ENCODE peak calls at places on chromosomes 3 and 15, in ten cellular contexts. H is Peyer's patch, A is breast epithelium, L is testis, O is A549, N is stomach, X is IMR-90, C is heart left ventricle, S is lower leg skin, R is GM12892. J is an unnamed sample.

GRCh38 chr3:107661447-107662108 is 138.8 kb downstream of the BBX start:
- DNase-seq in N (no peak), R (no peak), L (no peak), O (no peak), A (no peak), H (no peak), X (no peak), C (no peak), S (no peak), J (no peak)

GRCh38 chr3:153103406-153103945 is 58.5 kb upstream of the RAP2B start:
- DNase-seq in S (no peak), X (no peak), A (no peak), O (no peak), H (no peak), N (no peak), R (no peak), C (no peak), L (no peak), J (no peak)

GRCh38 chr3:101879623-101880284 is 30.4 kb downstream of the NFKBIZ start:
- DNase-seq in L (no peak), S (no peak), O (no peak), A (no peak), H (no peak), R (no peak), X (no peak), C (no peak), N (no peak), J (no peak)

GRCh38 chr15:57429098-57429497 is 52.8 kb downstream of the CGNL1 start:
- DNase-seq in C (no peak), N (no peak), X (no peak), H (no peak), S (no peak), A (no peak), O (no peak), L (no peak), R (no peak), J (no peak)

GRCh38 chr3:158789592-158789991 is 12.3 kb upstream of the MFSD1 start:
- DNase-seq in X (peak; percentile 81), L (peak; percentile 51), S (no peak), A (no peak), H (no peak), C (no peak), O (no peak), N (no peak), R (no peak), J (peak; percentile 59)

GRCh38 chr15:99582508-99582960 is 16.8 kb downstream of the MEF2A start:
- DNase-seq in R (no peak), S (no peak), C (no peak), A (no peak), L (no peak), N (no peak), H (no peak), X (no peak), O (no peak), J (peak; percentile 27)

GRCh38 chr15:31758126-31758525 is 272.2 kb upstream of the CHRNA7 start:
- DNase-seq in N (peak; percentile 30), O (peak; percentile 37), R (no peak), A (no peak), S (peak; percentile 26), L (peak; percentile 25), H (no peak), C (peak; percentile 39), X (peak; percentile 2), J (peak; percentile 18)

GRCh38 chr15:27725733-27726132 is 373.4 kb downstream of the OCA2 start:
- DNase-seq in C (no peak), R (no peak), O (no peak), L (no peak), S (no peak), A (no peak), H (no peak), X (no peak), N (no peak), J (no peak)

GRCh38 chr3:182716114-182716688 is 77.1 kb upstream of the ATP11B start:
- DNase-seq in O (no peak), X (no peak), R (no peak), H (no peak), N (no peak), C (no peak), L (no peak), S (no peak), A (no peak), J (no peak)

GRCh38 chr15:26767169-26767670 is 5.6 kb downstream of the GABRB3 start:
- DNase-seq in A (no peak), L (no peak), C (no peak), S (no peak), R (no peak), X (no peak), H (no peak), N (no peak), O (peak; percentile 17), J (no peak)

GRCh38 chr3:34017757-34018156 is 219.3 kb downstream of the PDCD6IP start:
- DNase-seq in C (no peak), S (no peak), N (no peak), O (no peak), X (no peak), L (no peak), A (no peak), R (no peak), H (no peak), J (no peak)

GRCh38 chr3:190968616-190969015 is 106.1 kb upstream of the GMNC start:
- DNase-seq in C (no peak), A (no peak), N (no peak), R (no peak), S (no peak), L (no peak), X (no peak), H (no peak), O (no peak), J (no peak)

GRCh38 chr15:65184305-65184943 is 718 bp downstream of the CLPX start:
- DNase-seq in L (peak; percentile 76), H (peak; percentile 82), S (peak; percentile 69), R (no peak), N (peak; percentile 58), C (peak; percentile 56), A (peak; percentile 49), O (peak; percentile 73), X (peak; percentile 57), J (peak; percentile 73)

DNA sequence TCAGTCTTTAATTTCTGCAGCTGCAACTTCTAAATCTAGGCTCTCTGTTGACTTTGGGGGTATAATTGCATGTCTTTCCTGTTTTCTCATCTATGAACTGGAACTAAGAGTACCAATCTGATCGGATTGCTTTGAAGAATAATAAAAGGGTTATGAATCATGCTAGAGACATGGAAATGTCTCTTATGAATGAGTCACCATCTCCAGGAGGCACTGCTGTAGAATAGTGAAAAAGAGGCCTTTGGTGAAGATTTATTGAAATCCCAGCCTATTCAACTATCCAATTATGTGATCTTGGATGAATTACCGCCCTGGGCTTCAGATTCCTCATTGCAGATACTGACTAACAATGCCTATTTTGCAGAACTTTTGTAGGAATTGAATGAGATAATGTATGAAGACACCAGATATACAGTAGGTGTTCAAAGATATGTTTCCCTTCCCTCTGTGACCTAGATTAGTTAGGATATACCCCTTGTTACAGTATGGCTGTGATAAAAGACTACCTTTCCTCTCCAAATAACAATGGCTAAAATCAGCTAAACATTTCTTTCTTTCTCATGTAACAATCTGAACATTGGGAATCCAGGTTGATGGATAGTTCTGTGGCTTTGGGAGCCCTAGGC is 11.5 kb upstream of the CMTM8 start:
- DNase-seq in N (no peak), L (no peak), R (no peak), X (peak; percentile 30), H (no peak), A (no peak), O (peak; percentile 23), S (no peak), C (no peak), J (no peak)
- TF ChIP-seq POLR2A in N (no peak), L (no peak), R (no peak), X (no peak), H (no peak), A (no peak), O (no peak), S (no peak), C (no peak), J (no peak)

GRCh38 chr15:88454867-88455810 is 12.0 kb downstream of the MRPL46 start:
- DNase-seq in S (no peak), A (peak; percentile 25), O (peak; percentile 78), H (peak; percentile 70), X (peak; percentile 69), L (peak; percentile 68), R (no peak), N (peak; percentile 67), C (peak; percentile 44), J (peak; percentile 70)
- TF ChIP-seq POLR2A in S (no peak), A (no peak), O (no peak), H (no peak), X (no peak), L (no peak), R (no peak), N (no peak), C (no peak), J (no peak)

DNA sequence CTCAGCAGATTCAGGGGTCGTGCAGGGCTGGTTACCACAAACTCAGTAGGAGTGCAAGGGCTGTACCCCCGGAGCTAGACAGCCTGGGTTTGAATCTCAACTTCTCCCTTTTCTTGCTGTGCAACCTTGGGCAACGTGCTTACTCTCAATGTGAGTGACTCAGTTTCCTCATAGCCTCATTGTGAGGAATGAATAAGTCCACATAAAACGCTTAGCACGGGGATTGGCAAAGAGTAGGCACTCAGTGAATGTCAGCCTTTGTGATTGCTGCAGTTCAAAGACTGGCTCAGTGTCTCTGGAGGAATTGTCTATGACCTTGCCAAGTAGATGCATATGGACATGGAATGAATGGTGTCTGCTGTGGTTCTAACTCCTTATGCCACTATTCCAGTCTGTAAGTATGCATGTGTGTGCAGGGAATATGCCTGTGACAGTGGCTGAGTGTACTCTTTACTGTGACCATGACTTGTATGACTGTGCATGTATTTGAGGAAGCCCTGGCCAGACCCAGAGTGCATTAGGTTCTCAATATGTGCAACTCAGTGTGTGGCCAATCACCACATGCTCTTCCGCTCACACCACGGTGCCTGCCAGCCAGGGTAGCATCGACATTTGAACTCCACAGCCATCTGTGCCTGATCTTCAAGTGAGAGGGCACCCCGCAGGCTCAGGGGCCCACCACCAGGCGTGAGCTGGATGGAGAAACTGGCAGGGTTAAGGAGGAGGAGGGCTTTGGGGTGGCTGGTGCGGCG is 900 bp upstream of the HYAL3 start:
- DNase-seq in C (no peak), X (peak; percentile 57), N (no peak), R (no peak), L (no peak), A (no peak), H (no peak), S (peak; percentile 66), O (no peak), J (peak; percentile 79)
- TF ChIP-seq POLR2A in C (no peak), X (no peak), N (no peak), R (peak; percentile 37), L (no peak), A (no peak), H (no peak), S (no peak), O (no peak), J (peak; percentile 28)

GRCh38 chr15:78000089-78000926 is 77.2 kb downstream of the TBC1D2B start:
- DNase-seq in O (peak; percentile 86), R (peak; percentile 62), C (peak; percentile 61), S (no peak), N (peak; percentile 97), X (peak; percentile 39), H (peak; percentile 94), L (peak; percentile 89), A (no peak), J (peak; percentile 78)
- TF ChIP-seq POLR2A in O (no peak), R (no peak), C (no peak), S (no peak), N (no peak), X (no peak), H (no peak), L (no peak), A (no peak), J (no peak)

J was measured in NB4.